ENCODE peak calls at places on chromosomes 12 and 14, in five cellular contexts. One of them, this sample, is unnamed.

GRCh38 chr12:115599251-115599811 is 678.2 kb downstream of the MED13L start:
- DNase-seq in B cell: no peak
- DNase-seq in activated B cell treated with CpG ODN at 0.5 μM for 24 hours: no peak
- DNase-seq in GM06990: no peak
- DNase-seq in ascending aorta: no peak
- DNase-seq in this sample: no peak

GRCh38 chr12:29242921-29243431 is 93.9 kb downstream of the FAR2 start:
- DNase-seq in GM06990: no peak
- DNase-seq in B cell: no peak
- DNase-seq in activated B cell treated with CpG ODN at 0.5 μM for 24 hours: no peak
- DNase-seq in ascending aorta: no peak
- DNase-seq in this sample: no peak

GRCh38 chr14:87405563-87405962 is 587.4 kb downstream of the GALC start:
- DNase-seq in GM06990: no peak
- DNase-seq in ascending aorta: no peak
- DNase-seq in B cell: no peak
- DNase-seq in activated B cell treated with CpG ODN at 0.5 μM for 24 hours: no peak
- DNase-seq in this sample: no peak

GRCh38 chr12:100279159-100279558 is 12.2 kb downstream of the SCYL2 start:
- DNase-seq in GM06990: no peak
- DNase-seq in ascending aorta: no peak
- DNase-seq in B cell: no peak
- DNase-seq in activated B cell treated with CpG ODN at 0.5 μM for 24 hours: no peak
- DNase-seq in this sample: no peak

GRCh38 chr14:56224691-56225681 is 106.8 kb downstream of the PELI2 start:
- DNase-seq in ascending aorta: no peak
- DNase-seq in B cell: no peak
- DNase-seq in activated B cell treated with CpG ODN at 0.5 μM for 24 hours: no peak
- DNase-seq in GM06990: no peak
- DNase-seq in this sample: no peak

GRCh38 chr12:62625238-62625637 is 158.6 kb downstream of the MON2 start:
- DNase-seq in activated B cell treated with CpG ODN at 0.5 μM for 24 hours: no peak
- DNase-seq in GM06990: no peak
- DNase-seq in ascending aorta: no peak
- DNase-seq in B cell: no peak
- DNase-seq in this sample: no peak

GRCh38 chr14:106790189-106791036 is 1264.0 kb downstream of the TMEM121 start:
- DNase-seq in GM06990: peak; percentile 77
- DNase-seq in activated B cell treated with CpG ODN at 0.5 μM for 24 hours: peak; percentile 83
- DNase-seq in ascending aorta: no peak
- DNase-seq in B cell: peak; percentile 82
- DNase-seq in this sample: peak; percentile 77

GRCh38 chr12:87866602-87867292 is 162.5 kb downstream of the C12orf50 start:
- DNase-seq in GM06990: no peak
- DNase-seq in B cell: no peak
- DNase-seq in ascending aorta: no peak
- DNase-seq in activated B cell treated with CpG ODN at 0.5 μM for 24 hours: no peak
- DNase-seq in this sample: no peak

GRCh38 chr12:44653886-44654527 is 222.1 kb downstream of the NELL2 start:
- DNase-seq in GM06990: no peak
- DNase-seq in activated B cell treated with CpG ODN at 0.5 μM for 24 hours: no peak
- DNase-seq in B cell: no peak
- DNase-seq in ascending aorta: no peak
- DNase-seq in this sample: no peak

GRCh38 chr12:87439990-87440827 is 589.0 kb downstream of the C12orf50 start:
- DNase-seq in GM06990: no peak
- DNase-seq in activated B cell treated with CpG ODN at 0.5 μM for 24 hours: no peak
- DNase-seq in ascending aorta: no peak
- DNase-seq in B cell: no peak
- DNase-seq in this sample: no peak

GRCh38 chr14:93655078-93655750 is 133.1 kb downstream of the PRIMA1 start:
- DNase-seq in activated B cell treated with CpG ODN at 0.5 μM for 24 hours: no peak
- DNase-seq in B cell: peak; percentile 17
- DNase-seq in GM06990: no peak
- DNase-seq in ascending aorta: no peak
- DNase-seq in this sample: peak; percentile 39

DNA sequence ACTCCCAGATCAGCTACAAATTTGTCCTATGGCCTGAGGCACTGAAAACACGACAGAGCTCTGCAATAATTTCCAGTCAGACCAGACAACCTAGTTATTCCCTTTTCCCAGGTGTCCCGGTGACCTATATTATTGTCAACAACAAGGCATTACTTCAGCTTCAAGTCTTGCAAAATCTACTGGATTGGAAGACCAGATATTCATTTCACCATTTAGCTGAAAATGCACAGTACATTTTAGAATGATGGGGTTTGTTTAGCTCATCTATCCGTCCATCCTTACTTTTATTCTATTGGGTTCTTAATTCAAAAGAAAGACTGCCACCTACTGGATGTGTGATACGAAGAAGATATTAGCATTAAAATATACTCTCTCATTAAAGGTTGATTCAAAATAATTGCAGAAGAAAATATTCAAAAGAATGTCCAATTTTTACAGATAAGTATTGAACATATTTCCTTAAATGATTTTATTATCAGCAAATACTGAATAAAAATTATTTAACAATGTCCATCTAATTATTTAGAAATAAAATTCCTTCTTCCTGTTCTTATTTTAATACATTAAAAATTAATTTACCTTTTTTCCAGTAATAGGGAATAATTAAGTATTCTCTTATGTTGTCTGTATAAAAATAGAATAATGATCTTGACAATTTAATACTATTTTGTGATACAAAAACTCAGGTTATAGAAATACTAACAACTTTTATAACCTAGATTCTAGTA is 244.9 kb upstream of the LRIG3 start:
- DNase-seq in ascending aorta: no peak
- DNase-seq in GM06990: no peak
- DNase-seq in B cell: peak; percentile 1
- DNase-seq in activated B cell treated with CpG ODN at 0.5 μM for 24 hours: no peak
- DNase-seq in this sample: no peak
- TF ChIP-seq CTCF in ascending aorta: peak; percentile 44
- TF ChIP-seq CTCF in GM06990: peak; percentile 48
- TF ChIP-seq CTCF in B cell: no peak
- TF ChIP-seq CTCF in activated B cell treated with CpG ODN at 0.5 μM for 24 hours: no peak
- TF ChIP-seq CTCF in this sample: peak; percentile 31

GRCh38 chr14:94864421-94865195 is 94.7 kb upstream of the GSC start:
- DNase-seq in activated B cell treated with CpG ODN at 0.5 μM for 24 hours: no peak
- DNase-seq in GM06990: no peak
- DNase-seq in B cell: no peak
- DNase-seq in ascending aorta: no peak
- DNase-seq in this sample: no peak
- TF ChIP-seq CTCF in activated B cell treated with CpG ODN at 0.5 μM for 24 hours: no peak
- TF ChIP-seq CTCF in GM06990: no peak
- TF ChIP-seq CTCF in B cell: no peak
- TF ChIP-seq CTCF in ascending aorta: no peak
- TF ChIP-seq CTCF in this sample: no peak

GRCh38 chr14:100224229-100224628 is 14.7 kb upstream of the YY1 start:
- DNase-seq in GM06990: no peak
- DNase-seq in ascending aorta: no peak
- DNase-seq in activated B cell treated with CpG ODN at 0.5 μM for 24 hours: no peak
- DNase-seq in B cell: no peak
- DNase-seq in this sample: no peak

GRCh38 chr14:100225169-100225568 is 13.8 kb upstream of the YY1 start:
- DNase-seq in activated B cell treated with CpG ODN at 0.5 μM for 24 hours: no peak
- DNase-seq in B cell: no peak
- DNase-seq in GM06990: no peak
- DNase-seq in ascending aorta: no peak
- DNase-seq in this sample: no peak

GRCh38 chr14:100221419-100222218 is 17.3 kb upstream of the YY1 start:
- DNase-seq in B cell: peak; percentile 72
- DNase-seq in ascending aorta: no peak
- DNase-seq in activated B cell treated with CpG ODN at 0.5 μM for 24 hours: peak; percentile 37
- DNase-seq in GM06990: peak; percentile 46
- DNase-seq in this sample: peak; percentile 71

GRCh38 chr14:100222219-100223093 is 16.5 kb upstream of the YY1 start:
- DNase-seq in GM06990: no peak
- DNase-seq in ascending aorta: no peak
- DNase-seq in activated B cell treated with CpG ODN at 0.5 μM for 24 hours: no peak
- DNase-seq in B cell: no peak
- DNase-seq in this sample: no peak

DNA sequence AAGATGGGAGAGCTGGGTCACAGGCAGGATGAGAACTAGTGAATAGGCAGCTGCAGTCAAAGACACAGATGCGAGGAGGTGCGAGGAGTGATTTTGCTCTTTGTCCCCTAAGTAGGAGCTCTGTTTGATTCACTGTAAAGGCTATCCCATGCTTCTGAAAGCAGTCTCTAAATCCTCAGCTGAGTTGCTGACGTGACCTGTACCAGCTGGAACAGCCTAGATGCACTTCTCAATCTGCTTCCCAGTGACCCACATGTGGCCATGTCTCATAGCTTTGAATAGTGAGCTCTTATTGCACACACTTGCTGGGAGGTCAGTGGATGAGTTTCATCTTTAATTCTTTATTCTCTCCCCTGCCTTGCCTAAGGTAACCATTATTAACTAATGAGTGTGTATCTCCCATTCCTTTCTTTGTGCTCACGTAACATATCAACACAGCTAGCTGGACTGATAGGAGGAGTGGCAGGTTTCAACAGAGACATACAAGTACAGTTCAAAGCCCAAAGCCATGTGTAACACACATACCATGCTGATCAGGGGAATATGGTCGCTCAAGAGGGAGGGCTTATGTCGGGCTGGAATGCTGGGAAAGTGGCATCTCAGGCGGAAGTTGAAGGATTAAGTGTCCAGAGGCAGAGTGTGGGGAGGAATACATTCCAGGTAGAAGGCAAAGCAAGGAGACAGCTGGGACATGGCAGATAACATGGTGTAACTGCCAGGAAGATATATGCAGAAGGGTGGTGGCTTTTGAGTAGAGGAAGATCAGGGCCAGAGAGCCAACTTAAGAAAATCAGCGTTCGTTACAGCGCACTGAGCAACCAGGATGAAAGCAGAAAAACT is 15.4 kb upstream of the YY1 start:
- DNase-seq in B cell: no peak
- DNase-seq in activated B cell treated with CpG ODN at 0.5 μM for 24 hours: no peak
- DNase-seq in ascending aorta: no peak
- DNase-seq in GM06990: no peak
- DNase-seq in this sample: no peak
- TF ChIP-seq CTCF in B cell: no peak
- TF ChIP-seq CTCF in activated B cell treated with CpG ODN at 0.5 μM for 24 hours: no peak
- TF ChIP-seq CTCF in ascending aorta: no peak
- TF ChIP-seq CTCF in GM06990: no peak
- TF ChIP-seq CTCF in this sample: no peak

GRCh38 chr14:52937869-52938268 is 13.0 kb downstream of the FERMT2 start:
- DNase-seq in activated B cell treated with CpG ODN at 0.5 μM for 24 hours: no peak
- DNase-seq in GM06990: no peak
- DNase-seq in ascending aorta: no peak
- DNase-seq in B cell: no peak
- DNase-seq in this sample: no peak
- TF ChIP-seq CTCF in activated B cell treated with CpG ODN at 0.5 μM for 24 hours: no peak
- TF ChIP-seq CTCF in GM06990: no peak
- TF ChIP-seq CTCF in ascending aorta: no peak
- TF ChIP-seq CTCF in B cell: no peak
- TF ChIP-seq CTCF in this sample: no peak

DNA sequence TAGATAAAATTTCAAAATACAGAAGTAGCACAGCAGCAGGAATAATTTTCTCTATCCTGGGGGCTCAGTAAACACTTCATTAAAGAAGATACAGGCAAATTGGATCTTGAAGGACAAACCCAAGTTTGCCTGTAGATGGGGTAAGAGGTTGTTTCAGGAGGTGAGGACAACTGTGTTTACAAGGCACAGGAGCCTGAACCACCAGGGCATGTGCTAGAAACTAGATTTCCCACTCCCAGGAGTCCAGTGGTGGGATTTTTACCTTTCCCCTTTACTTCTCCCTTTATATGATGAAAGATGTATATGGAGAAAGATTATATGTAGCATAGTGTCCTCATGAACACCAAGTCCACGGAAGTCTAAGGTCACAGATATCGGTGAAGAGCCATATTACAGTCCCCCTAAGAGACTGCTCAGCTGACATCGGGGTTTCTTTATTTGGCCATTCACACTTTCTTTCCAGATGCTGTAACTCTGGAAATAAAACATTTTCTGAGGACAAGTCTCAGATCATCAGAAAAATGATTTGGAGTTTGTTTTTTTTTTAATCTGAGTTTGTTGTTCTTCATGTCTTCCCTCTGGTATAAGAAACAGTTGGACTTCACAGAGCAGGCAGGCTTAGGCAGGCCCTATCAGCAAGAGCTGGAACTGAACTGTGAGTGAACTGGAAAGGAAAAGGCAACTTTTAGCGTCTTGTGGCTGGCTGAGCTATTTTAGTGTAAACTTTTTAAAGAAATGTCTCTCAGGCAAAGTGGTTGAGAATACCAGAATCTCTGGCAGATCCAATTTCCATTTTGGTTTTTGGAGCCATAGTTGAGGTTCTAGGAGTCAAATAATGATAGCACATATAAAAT is 8.0 kb upstream of the EVL start:
- DNase-seq in ascending aorta: no peak
- DNase-seq in activated B cell treated with CpG ODN at 0.5 μM for 24 hours: no peak
- DNase-seq in GM06990: no peak
- DNase-seq in B cell: peak; percentile 55
- DNase-seq in this sample: peak; percentile 74
- TF ChIP-seq CTCF in ascending aorta: peak; percentile 25
- TF ChIP-seq CTCF in activated B cell treated with CpG ODN at 0.5 μM for 24 hours: no peak
- TF ChIP-seq CTCF in GM06990: peak; percentile 59
- TF ChIP-seq CTCF in B cell: peak; percentile 69
- TF ChIP-seq CTCF in this sample: peak; percentile 37

This sample was measured in GM13976.